ENCODE peak calls at places on chromosomes 6 and 20, in nine cellular contexts. E is activated naive CD4-positive, alpha-beta T cell; A is nucleus accumbens; M is amygdala; H is hippocampal formation; V is CD8-positive, alpha-beta memory T cell; K is small intestine; X is nephron progenitor cell; Z is neural crest cell. D is an unnamed sample.

GRCh38 chr20:36269507-36269906 is 33.2 kb downstream of the AAR2 start:
- DNase-seq in E (no peak), A (no peak), M (peak), H (no peak), V (no peak), K (no peak), X (no peak), Z (no peak), D (no peak)

GRCh38 chr6:31888281-31889258 is 8.9 kb downstream of the EHMT2 start:
- DNase-seq in E (peak), A (no peak), M (no peak), H (no peak), V (peak), K (peak), X (peak), Z (peak), D (no peak)

GRCh38 chr6:166310634-166311033 is 2.4 kb upstream of the PRR18 start:
- DNase-seq in E (no peak), A (no peak), M (no peak), H (no peak), V (no peak), K (no peak), X (no peak), Z (no peak), D (no peak)

GRCh38 chr6:3965071-3965718 is 113.7 kb downstream of the FAM217A start:
- DNase-seq in E (no peak), A (no peak), M (no peak), H (no peak), V (no peak), K (no peak), X (no peak), Z (no peak), D (no peak)

GRCh38 chr6:18219611-18220010 is 44.7 kb downstream of the DEK start:
- DNase-seq in E (no peak), A (no peak), M (no peak), H (no peak), V (no peak), K (no peak), X (no peak), Z (no peak), D (no peak)

GRCh38 chr6:43373252-43373875 is 3.9 kb upstream of the ZNF318 start:
- DNase-seq in E (no peak), A (no peak), M (no peak), H (no peak), V (no peak), K (no peak), X (no peak), Z (no peak), D (no peak)

GRCh38 chr20:23928353-23928752 is 48.8 kb upstream of the CST5 start:
- DNase-seq in E (no peak), A (no peak), M (no peak), H (no peak), V (no peak), K (no peak), X (no peak), Z (no peak), D (no peak)

GRCh38 chr6:4180653-4181255 is 45.4 kb upstream of the ECI2 start:
- DNase-seq in E (no peak), A (no peak), M (no peak), H (no peak), V (no peak), K (no peak), X (no peak), Z (no peak), D (no peak)

GRCh38 chr6:110731898-110732297 is 83.4 kb downstream of the CDK19 start:
- DNase-seq in E (no peak), A (no peak), M (no peak), H (no peak), V (no peak), K (no peak), X (no peak), Z (no peak), D (no peak)

GRCh38 chr6:47485491-47486135 is 8.0 kb downstream of the CD2AP start:
- DNase-seq in E (no peak), A (no peak), M (no peak), H (no peak), V (no peak), K (no peak), X (no peak), Z (no peak), D (no peak)

GRCh38 chr6:135871878-135872277 is 20.4 kb downstream of the PDE7B start:
- DNase-seq in E (no peak), A (no peak), M (no peak), H (no peak), V (no peak), K (no peak), X (no peak), Z (no peak), D (no peak)

GRCh38 chr20:14948416-14948815 is 611.0 kb upstream of the FLRT3 start:
- DNase-seq in E (no peak), A (no peak), M (peak), H (no peak), V (no peak), K (peak), X (no peak), Z (no peak), D (no peak)

GRCh38 chr6:56268266-56268665 is 20.9 kb upstream of the COL21A1 start:
- DNase-seq in E (no peak), A (no peak), M (no peak), H (no peak), V (no peak), K (no peak), X (no peak), Z (no peak), D (no peak)

GRCh38 chr20:62708591-62709536 is at the start of gene NTSR1:
- DNase-seq in E (no peak), A (no peak), M (no peak), H (no peak), V (no peak), K (no peak), X (peak), Z (no peak), D (no peak)

GRCh38 chr20:25574411-25574810 is 10.9 kb downstream of the NINL start:
- DNase-seq in E (no peak), A (no peak), M (no peak), H (no peak), V (no peak), K (no peak), X (no peak), Z (no peak), D (no peak)

GRCh38 chr6:145705561-145705960 is 29.8 kb downstream of the EPM2A start:
- DNase-seq in E (no peak), A (no peak), M (no peak), H (no peak), V (no peak), K (no peak), X (no peak), Z (no peak), D (no peak)

GRCh38 chr6:86526238-86526637 is 411.1 kb upstream of the HTR1E start:
- DNase-seq in E (no peak), A (no peak), M (no peak), H (no peak), V (no peak), K (no peak), X (no peak), Z (no peak), D (no peak)

GRCh38 chr6:121482004-121482693 is 46.7 kb downstream of the GJA1 start:
- DNase-seq in E (no peak), A (no peak), M (no peak), H (no peak), V (no peak), K (no peak), X (no peak), Z (no peak), D (no peak)

GRCh38 chr6:35764238-35764896 is 12.0 kb upstream of the CLPSL2 start:
- DNase-seq in E (no peak), A (no peak), M (no peak), H (no peak), V (no peak), K (peak), X (peak), Z (no peak), D (no peak)

GRCh38 chr20:58649288-58650180 is 1.5 kb upstream of the STX16 start:
- DNase-seq in E (peak), A (no peak), M (no peak), H (no peak), V (peak), K (peak), X (peak), Z (no peak), D (no peak)

GRCh38 chr6:50992232-50992631 is 173.6 kb downstream of the TFAP2B start:
- DNase-seq in E (no peak), A (no peak), M (no peak), H (no peak), V (no peak), K (no peak), X (no peak), Z (no peak), D (no peak)

GRCh38 chr6:139625998-139626975 is 251.8 kb upstream of the CITED2 start:
- DNase-seq in E (no peak), A (no peak), M (peak), H (no peak), V (no peak), K (no peak), X (peak), Z (no peak), D (peak)

D was measured in putamen.